ENCODE peak calls at places on chromosomes 5 and 9, in ten cellular contexts. P, E, J, F, S, N, D, Y, Q and V are unnamed samples.

GRCh38 chr5:66144799-66145390 is 795 bp downstream of the SREK1 start:
- DNase-seq in P (peak; percentile 64), E (no peak), J (peak; percentile 75), F (no peak), S (no peak), N (no peak), D (no peak), Y (no peak), Q (no peak), V (no peak)

GRCh38 chr5:154967419-154968024 is 26.6 kb downstream of the MRPL22 start:
- DNase-seq in P (no peak), E (no peak), J (peak; percentile 5), F (peak; percentile 30), S (no peak), N (no peak), D (no peak), Y (no peak), Q (peak; percentile 40), V (no peak)

GRCh38 chr5:135332519-135333150 is 66.4 kb downstream of the MACROH2A1 start:
- DNase-seq in P (peak; percentile 57), E (no peak), J (peak; percentile 54), F (peak; percentile 66), S (no peak), N (no peak), D (no peak), Y (no peak), Q (peak; percentile 62), V (no peak)

GRCh38 chr9:108117775-108118174 is 628.2 kb upstream of the KLF4 start:
- DNase-seq in P (no peak), E (no peak), J (no peak), F (peak; percentile 70), S (no peak), N (no peak), D (no peak), Y (no peak), Q (peak; percentile 16), V (no peak)

GRCh38 chr9:2053883-2054845 is 39.0 kb downstream of the SMARCA2 start:
- DNase-seq in P (peak; percentile 94), E (no peak), J (no peak), F (no peak), S (peak; percentile 68), N (no peak), D (peak; percentile 33), Y (no peak), Q (peak; percentile 5), V (no peak)

GRCh38 chr9:89154651-89155336 is 23.8 kb downstream of the SHC3 start:
- DNase-seq in P (peak; percentile 97), E (no peak), J (no peak), F (no peak), S (no peak), N (no peak), D (no peak), Y (no peak), Q (peak; percentile 42), V (no peak)

GRCh38 chr9:129553277-129553676 is 67.6 kb downstream of the C9orf50 start:
- DNase-seq in P (no peak), E (no peak), J (no peak), F (no peak), S (no peak), N (no peak), D (no peak), Y (no peak), Q (no peak), V (no peak)

GRCh38 chr5:117054141-117054540 is 479.5 kb upstream of the SEMA6A start:
- DNase-seq in P (no peak), E (no peak), J (no peak), F (no peak), S (no peak), N (no peak), D (no peak), Y (no peak), Q (no peak), V (no peak)

GRCh38 chr5:58530942-58531490 is 39.8 kb downstream of the GAPT start:
- DNase-seq in P (no peak), E (no peak), J (no peak), F (no peak), S (no peak), N (no peak), D (no peak), Y (no peak), Q (no peak), V (no peak)
- H3K4me3 ChIP-seq in P (no peak overlapping the region), E (no peak overlapping the region), J (no peak overlapping the region), F (no peak overlapping the region), S (no peak overlapping the region), N (no peak overlapping the region), D (no peak overlapping the region), Y (no peak overlapping the region), Q (no peak overlapping the region), V (no peak overlapping the region)

GRCh38 chr9:95876595-95876994 is 1.1 kb downstream of the ERCC6L2 start:
- DNase-seq in P (peak; percentile 14), E (no peak), J (peak; percentile 9), F (no peak), S (no peak), N (no peak), D (no peak), Y (no peak), Q (no peak), V (no peak)

GRCh38 chr9:95874989-95875304 is 544 bp upstream of the ERCC6L2 start:
- DNase-seq in P (no peak), E (peak; percentile 26), J (peak; percentile 34), F (peak; percentile 50), S (peak; percentile 66), N (peak; percentile 76), D (peak; percentile 44), Y (peak; percentile 84), Q (peak; percentile 53), V (peak; percentile 76)

GRCh38 chr9:95874303-95874988 is 1.0 kb upstream of the ERCC6L2 start:
- DNase-seq in P (peak; percentile 27), E (no peak), J (no peak), F (peak; percentile 22), S (no peak), N (no peak), D (no peak), Y (no peak), Q (peak; percentile 26), V (no peak)

GRCh38 chr9:95876138-95876444 is 600 bp downstream of the ERCC6L2 start:
- DNase-seq in P (no peak), E (no peak), J (no peak), F (no peak), S (no peak), N (no peak), D (no peak), Y (no peak), Q (no peak), V (no peak)

DNA sequence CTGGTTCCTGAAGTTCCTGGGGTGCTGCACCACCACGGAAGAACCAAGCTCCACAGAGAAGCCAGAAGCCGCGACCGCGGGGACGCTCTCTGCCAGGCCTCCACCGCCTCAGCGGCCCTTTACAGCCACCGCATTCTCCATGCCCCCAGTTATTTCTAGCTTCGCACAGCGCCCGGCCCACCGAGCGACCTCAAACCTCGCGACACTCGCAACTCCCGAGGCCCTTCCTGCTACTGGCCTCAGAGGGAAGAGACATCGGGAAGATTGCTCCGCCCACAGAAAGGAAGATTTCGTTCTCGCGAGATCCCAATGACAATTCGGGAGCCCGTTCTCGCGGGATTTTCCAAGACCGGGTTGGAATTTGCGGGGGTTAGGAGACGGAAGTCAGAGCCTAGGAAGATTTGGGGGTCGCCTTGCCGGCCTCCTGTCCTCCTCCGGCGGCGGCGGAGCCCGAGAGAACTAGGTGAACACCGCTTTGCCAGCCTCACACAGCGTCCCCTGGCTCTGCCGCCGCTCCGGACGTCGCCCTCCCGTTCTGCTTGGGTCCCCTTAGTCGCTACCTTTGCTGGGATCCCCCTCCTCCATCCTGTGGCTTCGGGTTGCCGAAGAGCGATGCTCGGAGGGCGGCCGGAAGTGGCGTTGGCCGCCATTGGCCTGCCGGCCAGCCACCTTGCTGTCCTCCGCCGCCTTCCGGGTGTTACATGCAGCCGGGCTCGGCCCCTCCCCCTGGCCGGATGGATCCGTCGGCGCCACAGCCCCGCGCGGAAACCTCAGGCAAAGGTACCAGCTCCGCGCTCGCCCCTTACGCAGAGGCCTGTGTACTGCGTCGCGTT is at the start of gene ERCC6L2:
- DNase-seq in P (peak; percentile 96), E (peak; percentile 89), J (peak; percentile 98), F (peak; percentile 92), S (peak; percentile 93), N (peak; percentile 97), D (peak; percentile 94), Y (peak; percentile 97), Q (peak; percentile 99), V (peak; percentile 97)
- TF ChIP-seq CTCF in P (no peak), E (peak; percentile 31), J (no peak), F (no peak), S (no peak), N (no peak), D (no peak), Y (no peak), Q (no peak), V (no peak)

GRCh38 chr5:15238006-15238405 is 262.0 kb upstream of the FBXL7 start:
- DNase-seq in P (no peak), E (no peak), J (no peak), F (no peak), S (no peak), N (no peak), D (no peak), Y (no peak), Q (no peak), V (no peak)

GRCh38 chr5:15234911-15235310 is 265.1 kb upstream of the FBXL7 start:
- DNase-seq in P (no peak), E (no peak), J (no peak), F (no peak), S (no peak), N (no peak), D (no peak), Y (no peak), Q (no peak), V (no peak)

GRCh38 chr5:15233566-15233965 is 266.4 kb upstream of the FBXL7 start:
- DNase-seq in P (no peak), E (no peak), J (no peak), F (no peak), S (no peak), N (no peak), D (no peak), Y (no peak), Q (no peak), V (no peak)

GRCh38 chr5:15236911-15237508 is 263.0 kb upstream of the FBXL7 start:
- DNase-seq in P (no peak), E (no peak), J (no peak), F (no peak), S (no peak), N (no peak), D (no peak), Y (no peak), Q (no peak), V (no peak)

GRCh38 chr5:15234366-15234765 is 265.6 kb upstream of the FBXL7 start:
- DNase-seq in P (no peak), E (no peak), J (no peak), F (no peak), S (no peak), N (no peak), D (no peak), Y (no peak), Q (no peak), V (no peak)
- H3K27ac ChIP-seq in P (no peak overlapping the region), E (peak overlapping the region; percentile 79), J (no peak overlapping the region), F (no peak overlapping the region), S (no peak overlapping the region), N (no peak overlapping the region), D (no peak overlapping the region), Y (no peak overlapping the region), Q (no peak overlapping the region), V (no peak overlapping the region)

DNA sequence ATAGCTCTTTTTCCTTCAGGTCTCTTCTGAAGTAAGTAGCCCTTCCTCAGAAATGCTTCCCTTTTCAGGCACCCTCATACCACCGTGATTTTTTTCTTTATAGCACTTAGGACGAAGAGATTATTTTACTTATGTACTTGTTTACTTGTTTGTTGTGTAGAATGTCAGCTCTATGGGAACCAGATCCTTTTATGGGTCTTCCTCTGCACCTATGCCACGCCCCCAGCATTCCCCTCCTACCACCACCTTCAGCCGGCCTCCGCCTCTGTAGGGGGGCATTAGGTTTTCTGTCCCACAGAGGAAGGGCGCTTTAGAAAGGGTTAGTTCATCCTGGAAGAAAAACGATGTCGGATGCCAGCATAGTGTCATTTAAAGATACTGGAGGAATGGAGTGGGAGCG is 1.8 kb downstream of the CDKN2B-AS1 start:
- DNase-seq in P (no peak), E (no peak), J (no peak), F (no peak), S (no peak), N (no peak), D (no peak), Y (no peak), Q (no peak), V (no peak)
- H3K4me3 ChIP-seq in P (peak overlapping the region; percentile 79), E (no peak overlapping the region), J (no peak overlapping the region), F (no peak overlapping the region), S (no peak overlapping the region), N (no peak overlapping the region), D (no peak overlapping the region), Y (no peak overlapping the region), Q (no peak overlapping the region), V (no peak overlapping the region)